ENCODE peak calls at places on chromosomes 3 and 15, in four cellular contexts. One of them, this sample, is unnamed.

GRCh38 chr3:170865209-170866094 is 4.5 kb downstream of the RPL22L1 start:
- DNase-seq in osteoblast: peak; percentile 18
- DNase-seq in HEK293T: no peak
- DNase-seq in anterior cingulate cortex: no peak
- DNase-seq in this sample: no peak

GRCh38 chr3:149783576-149783975 is 8.8 kb downstream of the ANKUB1 start:
- DNase-seq in osteoblast: peak; percentile 29
- DNase-seq in HEK293T: no peak
- DNase-seq in anterior cingulate cortex: no peak
- DNase-seq in this sample: no peak

GRCh38 chr3:155701882-155702465 is 42.9 kb downstream of the PLCH1 start:
- DNase-seq in osteoblast: peak; percentile 19
- DNase-seq in HEK293T: peak; percentile 22
- DNase-seq in anterior cingulate cortex: no peak
- DNase-seq in this sample: no peak

GRCh38 chr15:58510715-58511465 is 79.1 kb downstream of the LIPC start:
- DNase-seq in osteoblast: no peak
- DNase-seq in HEK293T: no peak
- DNase-seq in anterior cingulate cortex: no peak
- DNase-seq in this sample: no peak

GRCh38 chr3:72341380-72341770 is 506.9 kb downstream of the SHQ1 start:
- DNase-seq in osteoblast: no peak
- DNase-seq in HEK293T: no peak
- DNase-seq in anterior cingulate cortex: no peak
- DNase-seq in this sample: no peak

GRCh38 chr3:37625690-37626089 is 236.0 kb upstream of the CTDSPL start:
- DNase-seq in osteoblast: no peak
- DNase-seq in HEK293T: no peak
- DNase-seq in anterior cingulate cortex: no peak
- DNase-seq in this sample: no peak

GRCh38 chr3:123072564-123072963 is 5.7 kb downstream of the PDIA5 start:
- DNase-seq in osteoblast: no peak
- DNase-seq in HEK293T: no peak
- DNase-seq in anterior cingulate cortex: no peak
- DNase-seq in this sample: no peak

GRCh38 chr15:36356978-36357582 is 222.3 kb upstream of the CDIN1 start:
- DNase-seq in osteoblast: peak; percentile 34
- DNase-seq in HEK293T: no peak
- DNase-seq in anterior cingulate cortex: no peak
- DNase-seq in this sample: no peak

GRCh38 chr3:48504051-48504946 is at the start of gene SHISA5:
- DNase-seq in osteoblast: peak; percentile 92
- DNase-seq in HEK293T: peak; percentile 57
- DNase-seq in anterior cingulate cortex: peak; percentile 40
- DNase-seq in this sample: peak; percentile 87

GRCh38 chr3:101195951-101196713 is 124.2 kb downstream of the IMPG2 start:
- DNase-seq in osteoblast: no peak
- DNase-seq in HEK293T: peak; percentile 46
- DNase-seq in anterior cingulate cortex: no peak
- DNase-seq in this sample: no peak

GRCh38 chr15:67521770-67522568 is 1.0 kb downstream of the C15orf61 start:
- DNase-seq in osteoblast: peak; percentile 71
- DNase-seq in HEK293T: no peak
- DNase-seq in anterior cingulate cortex: no peak
- DNase-seq in this sample: no peak

GRCh38 chr15:69225355-69226027 is 65.1 kb downstream of the GLCE start:
- DNase-seq in osteoblast: peak; percentile 26
- DNase-seq in HEK293T: peak; percentile 18
- DNase-seq in anterior cingulate cortex: no peak
- DNase-seq in this sample: no peak

GRCh38 chr3:18443670-18444596 is 18.8 kb upstream of the SATB1 start:
- DNase-seq in osteoblast: peak; percentile 89
- DNase-seq in HEK293T: peak; percentile 23
- DNase-seq in anterior cingulate cortex: no peak
- DNase-seq in this sample: peak; percentile 16

This sample was measured in psoas muscle.